ENCODE peak calls at places on chromosomes 12 and 14, in six cellular contexts. Z, N, A, J, W and G are unnamed samples.
A peak's percentile ranks its signal among the peaks of the same experiment; 100 is the strongest.

GRCh38 chr12:15984097-15984800 is 73.1 kb downstream of the DERA start:
- DNase-seq in J (no peak), A (no peak), N (no peak), Z (no peak), W (no peak), G (no peak)

GRCh38 chr14:69484444-69485113 is at the start of gene PLEKHD1:
- DNase-seq in A (no peak), Z (no peak), N (peak; percentile 63), J (no peak), W (no peak), G (no peak)

GRCh38 chr14:93073833-93074769 is 41.6 kb downstream of the ITPK1 start:
- DNase-seq in N (no peak), A (no peak), Z (peak; percentile 70), W (no peak), J (peak; percentile 54), G (no peak)

GRCh38 chr12:113322353-113322752 is 12.6 kb downstream of the SLC8B1 start:
- DNase-seq in A (no peak), J (peak; percentile 71), W (no peak), N (no peak), Z (peak; percentile 52), G (no peak)

GRCh38 chr12:111764120-111764821 is 2.5 kb upstream of the ALDH2 start:
- DNase-seq in Z (no peak), J (no peak), N (no peak), W (no peak), A (no peak), G (no peak)

GRCh38 chr12:132834181-132834711 is 5.6 kb upstream of the GOLGA3 start:
- DNase-seq in W (no peak), Z (no peak), A (peak; percentile 65), J (no peak), N (no peak), G (no peak)

GRCh38 chr14:83085725-83086124 is 1552.1 kb upstream of the SEL1L start:
- DNase-seq in J (no peak), N (peak; percentile 36), Z (no peak), A (no peak), W (no peak), G (no peak)

GRCh38 chr12:95796982-95797289 is 6.4 kb upstream of the NTN4 start:
- DNase-seq in Z (no peak), N (no peak), W (no peak), A (no peak), J (no peak), G (no peak)

GRCh38 chr12:4707306-4707705 is 12.9 kb upstream of the GALNT8 start:
- DNase-seq in A (no peak), Z (no peak), W (no peak), N (no peak), J (no peak), G (no peak)

GRCh38 chr14:91398192-91398591 is 19.4 kb downstream of the CCDC88C start:
- DNase-seq in J (no peak), A (no peak), N (no peak), Z (no peak), W (no peak), G (no peak)

GRCh38 chr14:84937449-84937848 is 592.5 kb upstream of the FLRT2 start:
- DNase-seq in Z (peak; percentile 6), A (no peak), W (no peak), J (no peak), N (peak; percentile 5), G (no peak)

GRCh38 chr14:95339301-95339865 is 19.7 kb upstream of the CLMN start:
- DNase-seq in Z (no peak), J (no peak), A (no peak), N (no peak), W (no peak), G (no peak)

GRCh38 chr14:95338436-95338835 is 18.7 kb upstream of the CLMN start:
- DNase-seq in N (no peak), W (no peak), Z (no peak), A (no peak), J (no peak), G (no peak)

GRCh38 chr14:95341564-95341963 is 21.9 kb upstream of the CLMN start:
- DNase-seq in N (no peak), J (no peak), A (no peak), Z (peak; percentile 16), W (peak; percentile 55), G (no peak)

GRCh38 chr14:95341115-95341514 is 21.4 kb upstream of the CLMN start:
- DNase-seq in N (no peak), J (no peak), W (no peak), Z (no peak), A (no peak), G (no peak)

GRCh38 chr14:95340201-95340697 is 20.5 kb upstream of the CLMN start:
- DNase-seq in A (no peak), Z (no peak), J (no peak), N (no peak), W (no peak), G (no peak)
- H3K4me3 ChIP-seq in A (no peak overlapping the region), Z (no peak overlapping the region), J (no peak overlapping the region), N (no peak overlapping the region), W (no peak overlapping the region), G (no peak overlapping the region)

GRCh38 chr12:6635856-6636521 is at the start of gene LPAR5:
- DNase-seq in Z (no peak), A (no peak), J (peak; percentile 20), W (peak; percentile 25), N (no peak), G (no peak)
- H3K4me3 ChIP-seq in Z (no peak within 1 kb of the TSS), A (peak within 1 kb of the TSS; percentile 42), J (no peak within 1 kb of the TSS), W (no peak within 1 kb of the TSS), N (no peak within 1 kb of the TSS), G (no peak within 1 kb of the TSS)

GRCh38 chr14:67512463-67513134 is 20.5 kb upstream of the PLEKHH1 start:
- DNase-seq in W (no peak), Z (no peak), J (no peak), N (no peak), A (no peak), G (no peak)
- H3K4me3 ChIP-seq in W (no peak overlapping the region), Z (no peak overlapping the region), J (no peak overlapping the region), N (no peak overlapping the region), A (no peak overlapping the region), G (no peak overlapping the region)

DNA sequence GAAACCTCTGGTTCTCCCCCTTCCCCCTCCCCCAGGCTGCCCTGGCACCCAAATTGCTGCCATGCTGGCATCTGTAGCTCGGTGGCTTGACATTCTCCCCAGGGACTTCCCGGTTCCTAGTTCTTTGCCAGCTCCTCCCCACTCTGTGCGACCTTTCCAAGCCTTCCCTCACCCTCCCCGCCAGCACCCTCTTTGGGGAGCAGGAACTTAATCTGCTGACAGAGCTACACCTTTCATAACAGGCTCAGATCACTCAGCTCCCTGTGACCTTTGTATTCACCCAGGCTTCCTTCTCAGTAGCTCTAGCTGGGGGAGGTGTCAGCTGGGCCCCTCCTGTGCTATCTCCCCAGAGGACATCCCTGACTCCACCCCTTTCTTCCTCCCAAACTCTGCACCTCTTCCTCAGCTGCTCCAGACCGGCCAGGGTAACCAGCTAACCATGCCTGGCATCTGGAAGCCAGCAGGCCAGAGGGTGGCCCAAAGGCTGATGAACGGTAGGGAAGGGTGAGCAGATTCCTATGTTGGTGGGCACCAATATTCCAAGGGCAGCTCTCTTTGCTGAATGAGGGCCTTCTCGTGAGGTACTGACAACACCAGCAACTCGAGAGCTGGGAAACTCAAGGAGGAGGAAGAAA is 1.8 kb upstream of the COX14 start:
- DNase-seq in A (no peak), W (peak; percentile 64), J (no peak), N (peak; percentile 36), Z (no peak), G (no peak)
- H3K4me3 ChIP-seq in A (no peak overlapping the region), W (peak overlapping the region; percentile 10), J (peak overlapping the region; percentile 17), N (no peak overlapping the region), Z (no peak overlapping the region), G (peak overlapping the region; percentile 53)

GRCh38 chr14:37343307-37344094 is 145.8 kb downstream of the MIPOL1 start:
- DNase-seq in A (no peak), W (no peak), N (no peak), Z (no peak), J (peak; percentile 4), G (no peak)
- H3K4me3 ChIP-seq in A (no peak overlapping the region), W (no peak overlapping the region), N (no peak overlapping the region), Z (no peak overlapping the region), J (no peak overlapping the region), G (no peak overlapping the region)